ENCODE peak calls at places on chromosomes 7 and 10, in six cellular contexts. O, L, W, S, Q and D are unnamed samples.

GRCh38 chr7:156474241-156474743 is 166.3 kb upstream of the RNF32 start:
- DNase-seq in O (peak; percentile 27), L (no peak), Q (no peak), W (no peak), S (no peak), D (no peak)

GRCh38 chr7:74275401-74275881 is 13.8 kb upstream of the CLIP2 start:
- DNase-seq in Q (peak; percentile 54), O (no peak), L (no peak), S (no peak), W (no peak), D (no peak)

GRCh38 chr7:115707684-115708341 is 322.8 kb downstream of the TFEC start:
- DNase-seq in S (no peak), W (no peak), Q (peak; percentile 47), L (no peak), O (no peak), D (no peak)

GRCh38 chr7:74226633-74227032 is 16.8 kb downstream of the LAT2 start:
- DNase-seq in O (no peak), S (no peak), W (no peak), L (no peak), Q (no peak), D (no peak)

GRCh38 chr7:33836797-33837355 is 68.5 kb upstream of the BMPER start:
- DNase-seq in S (no peak), L (no peak), W (no peak), Q (peak; percentile 26), O (no peak), D (no peak)

GRCh38 chr10:30999084-30999712 is 32.5 kb downstream of the ZNF438 start:
- DNase-seq in S (no peak), O (no peak), Q (no peak), W (peak; percentile 30), L (peak; percentile 87), D (no peak)

GRCh38 chr10:124688366-124688765 is 55.8 kb downstream of the FAM53B start:
- DNase-seq in L (no peak), Q (no peak), S (no peak), W (no peak), O (no peak), D (no peak)

GRCh38 chr10:16999665-17000451 is 129.8 kb downstream of the CUBN start:
- DNase-seq in L (no peak), O (no peak), Q (no peak), W (peak; percentile 51), S (no peak), D (peak; percentile 85)

GRCh38 chr10:110568055-110568735 is 700 bp downstream of the SMC3 start:
- DNase-seq in O (no peak), Q (peak; percentile 52), W (peak; percentile 20), L (peak; percentile 88), S (no peak), D (no peak)

GRCh38 chr10:22682237-22683192 is 31.9 kb downstream of the PIP4K2A start:
- DNase-seq in S (no peak), Q (no peak), W (peak; percentile 40), O (peak; percentile 24), L (no peak), D (peak; percentile 41)

GRCh38 chr7:81484266-81484665 is 285.6 kb downstream of the HGF start:
- DNase-seq in S (peak; percentile 90), L (peak; percentile 82), W (peak; percentile 95), Q (no peak), O (no peak), D (peak; percentile 79)

GRCh38 chr10:118571123-118571522 is 24.3 kb downstream of the PRLHR start:
- DNase-seq in Q (no peak), W (peak; percentile 58), L (no peak), S (no peak), O (no peak), D (peak; percentile 44)

GRCh38 chr10:4719671-4720070 is 106.3 kb upstream of the AKR1E2 start:
- DNase-seq in S (no peak), O (no peak), L (no peak), Q (no peak), W (no peak), D (no peak)

GRCh38 chr10:44995914-44996633 is 4.6 kb upstream of the ZNF22 start:
- DNase-seq in O (no peak), Q (no peak), S (no peak), L (peak; percentile 91), W (peak; percentile 85), D (no peak)

GRCh38 chr7:132029369-132030160 is 473.1 kb upstream of the PODXL start:
- DNase-seq in W (no peak), S (no peak), L (no peak), O (no peak), Q (no peak), D (no peak)

GRCh38 chr10:110206988-110207804 is at the start of gene MXI1:
- DNase-seq in W (peak; percentile 82), L (peak; percentile 94), Q (peak; percentile 83), O (peak; percentile 80), S (no peak), D (peak; percentile 53)

GRCh38 chr7:96538632-96539031 is 171.0 kb downstream of the SEM1 start:
- DNase-seq in S (no peak), O (no peak), Q (no peak), W (no peak), L (no peak), D (no peak)

GRCh38 chr7:144835166-144835611 is 664 bp downstream of the TPK1 start:
- DNase-seq in Q (peak; percentile 57), W (peak; percentile 52), O (peak; percentile 20), L (peak; percentile 86), S (no peak), D (no peak)

GRCh38 chr10:32271617-32272016 is 75.3 kb downstream of the EPC1 start:
- DNase-seq in W (peak; percentile 27), S (peak; percentile 8), O (no peak), Q (no peak), L (no peak), D (no peak)

GRCh38 chr10:100825946-100826660 is 80.7 kb downstream of the PAX2 start:
- DNase-seq in S (no peak), Q (no peak), O (no peak), W (no peak), L (no peak), D (no peak)

GRCh38 chr7:122902751-122903495 is 16.7 kb upstream of the CADPS2 start:
- DNase-seq in W (peak; percentile 1), O (no peak), S (no peak), L (no peak), Q (no peak), D (no peak)

GRCh38 chr10:73910764-73911552 is at the start of gene PLAU:
- DNase-seq in O (no peak), W (no peak), S (no peak), L (peak; percentile 92), Q (peak; percentile 43), D (no peak)

GRCh38 chr7:149245244-149245643 is 5.8 kb downstream of the ZNF212 start:
- DNase-seq in O (no peak), S (no peak), W (no peak), Q (no peak), L (peak; percentile 45), D (no peak)

GRCh38 chr7:75915416-75916156 is 631 bp downstream of the POR start:
- DNase-seq in Q (no peak), S (no peak), O (no peak), W (peak; percentile 29), L (peak; percentile 86), D (no peak)

GRCh38 chr7:21300692-21301091 is 127.2 kb upstream of the SP4 start:
- DNase-seq in W (no peak), S (no peak), O (peak; percentile 16), L (no peak), Q (no peak), D (no peak)

GRCh38 chr7:117020605-117021002 is 67.3 kb downstream of the ST7 start:
- DNase-seq in W (peak; percentile 3), S (no peak), O (no peak), Q (no peak), L (no peak), D (no peak)
- H3K4me3 ChIP-seq in W (no peak overlapping the region), S (no peak overlapping the region), O (no peak overlapping the region), Q (no peak overlapping the region), L (no peak overlapping the region), D (peak overlapping the region; percentile 39)

DNA sequence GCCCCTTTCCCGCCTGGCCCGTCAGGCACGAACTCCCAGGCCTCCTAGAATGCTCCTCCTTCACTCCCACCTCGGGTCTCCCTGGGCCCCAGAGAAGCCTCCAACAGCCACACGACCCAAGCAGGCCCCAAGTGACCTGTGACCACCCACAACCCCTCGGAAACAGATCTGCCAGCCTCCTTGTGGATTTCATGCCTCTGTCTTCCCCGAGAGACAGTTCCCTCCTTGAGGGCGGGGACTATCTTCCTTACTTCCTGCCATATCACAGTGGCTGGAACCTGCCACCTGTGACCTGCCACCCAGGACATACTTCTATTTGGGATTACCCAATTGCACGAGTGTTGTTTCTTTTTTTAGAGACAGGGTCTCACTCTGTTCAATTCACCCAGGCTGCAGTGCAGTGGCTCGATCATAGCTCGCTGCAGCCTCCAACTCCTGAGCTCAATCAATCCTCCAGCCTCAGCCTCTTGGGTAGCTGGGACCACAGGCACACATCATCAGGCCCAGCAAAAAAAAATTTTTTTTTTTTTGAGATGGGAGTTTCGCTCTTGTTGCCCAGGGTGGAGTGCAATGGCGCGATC is 25.9 kb downstream of the TNRC18 start:
- DNase-seq in L (no peak), S (no peak), W (no peak), O (no peak), Q (no peak), D (no peak)
- H3K4me3 ChIP-seq in L (no peak overlapping the region), S (no peak overlapping the region), W (peak overlapping the region; percentile 74), O (peak overlapping the region; percentile 74), Q (no peak overlapping the region), D (no peak overlapping the region)

DNA sequence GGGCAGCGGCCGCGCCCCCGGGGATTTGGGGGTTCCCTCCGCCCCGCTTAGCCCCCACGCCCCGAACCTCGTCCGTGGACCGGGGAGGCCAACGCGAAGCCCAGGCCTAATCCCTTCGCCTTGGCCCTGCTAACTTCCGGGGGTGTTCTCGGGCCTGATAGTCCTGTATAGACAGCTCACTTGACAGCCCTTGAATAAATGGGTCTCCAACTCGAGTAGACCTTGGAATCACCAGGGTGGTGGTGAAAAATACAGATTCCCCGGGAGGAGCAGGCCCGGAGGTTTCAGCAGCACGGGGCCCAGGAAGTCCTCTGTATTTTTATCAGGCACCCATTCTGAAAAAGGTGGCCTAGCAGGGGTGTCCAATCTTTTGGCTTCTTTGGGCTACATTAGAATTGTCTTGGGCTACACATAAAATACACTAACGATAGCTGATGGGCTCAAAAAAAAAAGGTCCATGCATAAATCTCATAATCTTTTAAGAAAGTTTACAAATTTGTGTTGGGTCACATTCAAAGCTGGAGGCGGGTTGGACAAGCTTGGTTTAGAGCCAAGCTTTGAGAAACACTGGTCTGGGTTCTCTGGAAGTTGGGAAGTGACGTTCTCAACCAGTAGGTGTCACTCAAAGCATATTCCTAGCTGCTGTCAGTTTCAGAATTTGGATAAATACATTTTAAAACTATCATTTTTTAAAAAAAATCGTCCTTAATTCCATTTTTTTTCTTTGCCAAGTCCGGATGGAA is 221.7 kb downstream of the PHTF2 start:
- DNase-seq in S (peak; percentile 75), L (no peak), O (peak; percentile 80), W (peak; percentile 86), Q (peak; percentile 52), D (peak; percentile 59)
- H3K4me3 ChIP-seq in S (peak overlapping the region; percentile 54), L (peak overlapping the region; percentile 54), O (peak overlapping the region; percentile 59), W (peak overlapping the region; percentile 66), Q (peak overlapping the region; percentile 55), D (peak overlapping the region; percentile 48)

GRCh38 chr10:121593676-121594075 is 4.6 kb downstream of the FGFR2 start:
- DNase-seq in W (no peak), L (peak; percentile 81), Q (no peak), S (no peak), O (no peak), D (no peak)
- H3K4me3 ChIP-seq in W (no peak overlapping the region), L (no peak overlapping the region), Q (no peak overlapping the region), S (no peak overlapping the region), O (no peak overlapping the region), D (no peak overlapping the region)